ENCODE peak calls at places on chromosomes 1 and 21, in five cellular contexts. M, E, N, V and U are unnamed samples.

GRCh38 chr21:38953516-38953915 is 147.8 kb downstream of the ETS2 start:
- DNase-seq in M (no peak), E (no peak), N (no peak), V (no peak), U (no peak)

GRCh38 chr1:30521261-30521865 is 202.0 kb downstream of the MATN1 start:
- DNase-seq in M (no peak), E (no peak), N (no peak), V (no peak), U (no peak)

GRCh38 chr1:109719337-109719837 is 7.3 kb downstream of the GSTM5 start:
- DNase-seq in M (no peak), E (no peak), N (no peak), V (peak; percentile 19), U (no peak)

GRCh38 chr1:224623743-224624333 is 7.7 kb downstream of the CNIH3 start:
- DNase-seq in M (peak; percentile 87), E (no peak), N (no peak), V (peak; percentile 67), U (peak; percentile 83)

GRCh38 chr1:40363721-40364120 is 9.8 kb upstream of the SMAP2 start:
- DNase-seq in M (no peak), E (no peak), N (no peak), V (no peak), U (no peak)

GRCh38 chr1:208170252-208170651 is 73.9 kb downstream of the PLXNA2 start:
- DNase-seq in M (no peak), E (peak; percentile 73), N (no peak), V (no peak), U (no peak)

GRCh38 chr1:211643324-211644212 is 31.9 kb downstream of the NEK2 start:
- DNase-seq in M (no peak), E (peak; percentile 78), N (no peak), V (no peak), U (no peak)

GRCh38 chr1:110618668-110619067 is 12.5 kb upstream of the KCNA2 start:
- DNase-seq in M (no peak), E (no peak), N (no peak), V (no peak), U (no peak)

GRCh38 chr1:22332795-22333499 is 118.7 kb upstream of the ZBTB40 start:
- DNase-seq in M (no peak), E (peak; percentile 60), N (no peak), V (no peak), U (no peak)

GRCh38 chr1:68087184-68087583 is 36.8 kb upstream of the DIRAS3 start:
- DNase-seq in M (no peak), E (no peak), N (no peak), V (no peak), U (no peak)

GRCh38 chr1:66353207-66353606 is 180.7 kb upstream of the SGIP1 start:
- DNase-seq in M (no peak), E (no peak), N (no peak), V (no peak), U (no peak)

GRCh38 chr21:41432567-41433460 is 6.8 kb downstream of the MX1 start:
- DNase-seq in M (no peak), E (no peak), N (no peak), V (no peak), U (no peak)

GRCh38 chr1:104329278-104329677 is 579.6 kb downstream of the AMY1C start:
- DNase-seq in M (no peak), E (no peak), N (no peak), V (no peak), U (no peak)

GRCh38 chr21:43598416-43599120 is 60.7 kb downstream of the HSF2BP start:
- DNase-seq in M (peak; percentile 61), E (no peak), N (no peak), V (peak; percentile 64), U (no peak)

GRCh38 chr1:109792056-109792831 is 28.5 kb upstream of the EPS8L3 start:
- DNase-seq in M (peak; percentile 73), E (peak; percentile 79), N (peak; percentile 64), V (peak; percentile 62), U (peak; percentile 88)

GRCh38 chr1:37035828-37036666 is 1.7 kb upstream of the GRIK3 start:
- DNase-seq in M (no peak), E (no peak), N (no peak), V (no peak), U (no peak)

GRCh38 chr1:37035014-37035686 is 835 bp upstream of the GRIK3 start:
- DNase-seq in M (no peak), E (no peak), N (no peak), V (no peak), U (no peak)

GRCh38 chr1:37033355-37034291 is 692 bp downstream of the GRIK3 start:
- DNase-seq in M (no peak), E (no peak), N (no peak), V (no peak), U (no peak)

GRCh38 chr1:37032660-37033354 is 1.5 kb downstream of the GRIK3 start:
- DNase-seq in M (no peak), E (no peak), N (no peak), V (no peak), U (no peak)

GRCh38 chr1:37034301-37035013 is at the start of gene GRIK3:
- DNase-seq in M (no peak), E (no peak), N (no peak), V (no peak), U (no peak)
- H3K4me3 ChIP-seq in M (no peak within 1 kb of the TSS), E (no peak within 1 kb of the TSS), N (peak within 1 kb of the TSS; percentile 46), V (no peak within 1 kb of the TSS), U (no peak within 1 kb of the TSS)

GRCh38 chr1:165279831-165280351 is 76.6 kb downstream of the LMX1A start:
- DNase-seq in M (no peak), E (no peak), N (no peak), V (no peak), U (no peak)
- H3K4me3 ChIP-seq in M (no peak overlapping the region), E (no peak overlapping the region), N (no peak overlapping the region), V (no peak overlapping the region), U (no peak overlapping the region)

GRCh38 chr1:192343304-192343703 is 26.5 kb downstream of the RGS21 start:
- DNase-seq in M (no peak), E (no peak), N (no peak), V (no peak), U (no peak)

DNA sequence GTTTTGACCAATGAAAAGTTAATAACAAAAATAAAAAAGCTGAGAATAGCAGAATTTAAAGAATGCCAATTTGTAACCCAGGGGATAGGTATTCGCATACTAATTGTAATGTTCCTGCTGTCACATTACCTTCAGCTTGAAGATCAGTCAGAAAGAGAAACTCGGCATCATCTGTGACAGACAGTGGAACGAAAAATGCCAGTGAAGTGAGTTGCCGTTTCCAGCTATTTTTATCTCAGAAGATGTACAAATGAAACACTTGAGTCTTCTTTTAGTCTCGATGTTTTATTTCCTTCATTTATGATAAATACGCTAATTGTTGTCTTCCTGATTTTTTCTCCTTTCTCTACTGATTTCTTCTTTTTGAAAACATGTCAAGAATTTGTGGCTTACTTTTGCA is 26.1 kb downstream of the RGS21 start:
- DNase-seq in M (no peak), E (no peak), N (no peak), V (no peak), U (no peak)
- H3K4me3 ChIP-seq in M (no peak overlapping the region), E (no peak overlapping the region), N (no peak overlapping the region), V (no peak overlapping the region), U (no peak overlapping the region)

DNA sequence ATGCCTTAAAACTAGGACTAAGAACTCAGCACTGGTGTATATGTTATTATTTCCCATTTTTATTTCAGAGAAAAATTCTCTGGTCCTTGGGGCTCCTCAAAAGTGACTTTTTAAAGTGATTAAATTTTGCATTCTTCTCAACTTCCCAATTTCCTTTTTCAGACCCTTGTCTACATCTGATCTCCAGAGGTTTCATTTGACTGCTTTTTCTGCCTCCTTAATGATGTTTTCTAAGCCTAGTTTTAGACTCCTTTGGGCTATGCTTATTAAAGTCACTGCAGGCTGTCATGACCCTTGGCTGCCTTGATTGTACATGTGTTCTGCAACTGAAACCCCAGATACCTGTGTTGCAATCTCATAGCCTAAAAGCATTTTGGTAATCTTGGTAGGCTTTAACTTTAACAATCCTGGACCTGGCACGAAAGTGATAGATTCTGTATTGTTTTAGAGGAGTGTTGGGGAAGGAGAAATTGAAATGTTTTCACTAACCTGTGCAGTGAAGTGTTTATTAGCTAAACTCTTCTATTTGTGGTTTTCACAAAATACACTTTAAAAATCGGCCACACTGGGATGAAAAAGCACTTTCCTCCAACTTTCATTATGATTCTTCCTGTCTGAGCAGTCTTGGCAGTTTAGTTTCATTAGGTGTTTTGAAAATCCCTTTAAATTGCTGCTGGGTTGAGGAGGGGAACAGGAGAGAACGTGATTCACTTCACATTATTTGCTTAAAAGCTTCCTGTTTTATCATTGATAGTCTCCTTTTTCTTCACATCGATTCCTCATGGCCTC is 4.8 kb downstream of the MACO1 start:
- DNase-seq in M (no peak), E (no peak), N (no peak), V (no peak), U (no peak)
- H3K4me3 ChIP-seq in M (no peak overlapping the region), E (no peak overlapping the region), N (no peak overlapping the region), V (no peak overlapping the region), U (peak overlapping the region; percentile 0)

DNA sequence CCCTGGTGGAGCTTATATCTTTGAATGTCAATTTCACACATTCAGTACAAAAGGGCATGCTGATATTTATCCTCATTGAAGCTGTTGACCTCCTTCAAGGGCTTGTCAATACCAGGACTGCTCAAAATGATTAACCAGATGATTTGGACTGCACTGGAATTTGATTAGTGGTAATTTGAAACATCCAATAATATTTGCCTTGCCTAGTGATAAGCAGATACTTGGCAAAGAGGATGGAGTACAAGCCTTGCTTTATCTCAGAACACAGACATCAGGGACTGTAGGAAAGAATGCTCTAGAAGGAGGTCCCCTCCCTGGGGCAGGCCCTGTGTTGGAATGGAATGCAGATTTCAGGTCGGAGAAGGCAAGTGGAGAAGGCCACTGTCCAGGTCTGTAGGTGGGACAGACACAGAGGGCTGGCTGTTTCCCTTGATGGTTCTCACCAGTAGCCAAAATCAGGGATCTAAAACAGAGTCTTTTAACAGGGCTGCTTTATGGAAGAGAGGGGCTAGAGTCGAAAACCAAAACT is 64.8 kb upstream of the ZNF648 start:
- DNase-seq in M (no peak), E (no peak), N (no peak), V (no peak), U (no peak)
- H3K4me3 ChIP-seq in M (no peak overlapping the region), E (no peak overlapping the region), N (no peak overlapping the region), V (no peak overlapping the region), U (no peak overlapping the region)